ENCODE peak calls at places on chromosome 15, in six cellular contexts. B, Y, J, N, A and K are unnamed samples.

GRCh38 chr15:41783272-41783660 is 9.0 kb downstream of the MAPKBP1 start:
- DNase-seq in Y (no peak), N (no peak), B (no peak), J (no peak), A (peak), K (no peak)

GRCh38 chr15:71921191-71921590 is 110.8 kb downstream of the NR2E3 start:
- DNase-seq in J (no peak), A (no peak), Y (no peak), B (no peak), N (no peak), K (no peak)

GRCh38 chr15:68027388-68027787 is 26.7 kb upstream of the PIAS1 start:
- DNase-seq in J (no peak), A (peak), Y (no peak), N (no peak), B (no peak), K (no peak)

GRCh38 chr15:77417642-77418041 is 2.3 kb downstream of the PEAK1 start:
- DNase-seq in J (no peak), B (no peak), Y (peak), N (no peak), A (no peak), K (no peak)

GRCh38 chr15:88179562-88179961 is 77.0 kb downstream of the NTRK3 start:
- DNase-seq in B (no peak), A (no peak), Y (no peak), J (no peak), N (no peak), K (no peak)

GRCh38 chr15:58438956-58439355 is 7.2 kb downstream of the LIPC start:
- DNase-seq in J (no peak), Y (peak), A (peak), N (no peak), B (peak), K (no peak)

GRCh38 chr15:43204016-43204901 is 16.6 kb downstream of the EPB42 start:
- DNase-seq in B (peak), J (peak), Y (peak), A (peak), N (peak), K (peak)

GRCh38 chr15:85689729-85690128 is 105.0 kb downstream of the KLHL25 start:
- DNase-seq in A (peak), J (peak), Y (peak), B (no peak), N (peak), K (peak)

GRCh38 chr15:39622660-39623549 is 42.0 kb downstream of the THBS1 start:
- DNase-seq in A (peak), Y (no peak), B (no peak), J (no peak), N (no peak), K (no peak)

GRCh38 chr15:60520825-60521368 is 42.0 kb upstream of the ICE2 start:
- DNase-seq in B (peak), A (peak), N (peak), J (peak), Y (peak), K (peak)

GRCh38 chr15:101489236-101489632 is 273 bp downstream of the PCSK6 start:
- DNase-seq in Y (no peak), B (no peak), J (no peak), A (peak), N (no peak), K (no peak)

GRCh38 chr15:83327041-83327440 is 42.6 kb upstream of the BNC1 start:
- DNase-seq in A (no peak), Y (no peak), J (no peak), N (no peak), B (no peak), K (no peak)

GRCh38 chr15:73822998-73823397 is 50.4 kb upstream of the TBC1D21 start:
- DNase-seq in J (no peak), B (peak), Y (no peak), A (no peak), N (no peak), K (no peak)

GRCh38 chr15:56837281-56837680 is 81.2 kb upstream of the TCF12 start:
- DNase-seq in J (no peak), B (peak), N (no peak), A (no peak), Y (peak), K (no peak)

GRCh38 chr15:41955807-41956525 is 16.4 kb downstream of the EHD4 start:
- DNase-seq in Y (no peak), A (no peak), J (no peak), N (no peak), B (no peak), K (no peak)

GRCh38 chr15:75027551-75027950 is 4.2 kb downstream of the PPCDC start:
- DNase-seq in A (no peak), Y (no peak), N (no peak), J (no peak), B (no peak), K (no peak)

GRCh38 chr15:67843571-67844387 is 3.9 kb upstream of the RNU6-1 start:
- DNase-seq in Y (no peak), J (no peak), B (no peak), N (no peak), A (no peak), K (no peak)

GRCh38 chr15:40691737-40692136 is 3.2 kb upstream of the RAD51 start:
- DNase-seq in J (no peak), Y (no peak), A (peak), B (no peak), N (no peak), K (no peak)

GRCh38 chr15:101765772-101766456 is 37.4 kb upstream of the OR4F6 start:
- DNase-seq in Y (no peak), N (no peak), J (no peak), A (no peak), B (no peak), K (no peak)